ENCODE peak calls at places on chromosomes 16 and 17, in six cellular contexts. C is cardiac muscle cell, R is IMR-90, Y is pancreas, Q is HepG2, H is heart right ventricle. W is an unnamed sample.

GRCh38 chr16:2468725-2469398 is 2.2 kb upstream of the NTN3 start:
- DNase-seq in C (no peak), R (no peak), Y (no peak), Q (no peak), H (no peak), W (peak; percentile 65)

GRCh38 chr16:80500116-80500859 is 40.5 kb upstream of the DYNLRB2 start:
- DNase-seq in C (no peak), R (no peak), Y (no peak), Q (no peak), H (no peak), W (no peak)

GRCh38 chr16:66927012-66927436 is 1.7 kb upstream of the RRAD start:
- DNase-seq in C (no peak), R (peak; percentile 88), Y (no peak), Q (peak; percentile 68), H (peak; percentile 66), W (no peak)

GRCh38 chr16:19179890-19180490 is 11.9 kb downstream of the SYT17 start:
- DNase-seq in C (peak; percentile 54), R (peak; percentile 33), Y (no peak), Q (peak; percentile 62), H (peak; percentile 55), W (no peak)

GRCh38 chr17:68020451-68020779 is 15.1 kb upstream of the KPNA2 start:
- DNase-seq in C (no peak), R (no peak), Y (no peak), Q (peak; percentile 41), H (no peak), W (no peak)

GRCh38 chr16:86668136-86668535 is 89.8 kb downstream of the FOXL1 start:
- DNase-seq in C (peak; percentile 40), R (peak; percentile 77), Y (no peak), Q (no peak), H (peak; percentile 59), W (no peak)

GRCh38 chr17:42133461-42134041 is 10.9 kb downstream of the HSPB9 start:
- DNase-seq in C (peak; percentile 43), R (no peak), Y (peak; percentile 45), Q (no peak), H (no peak), W (no peak)

GRCh38 chr16:65745-66144 is 6.7 kb downstream of the RHBDF1 start:
- DNase-seq in C (peak; percentile 85), R (peak; percentile 59), Y (peak; percentile 76), Q (peak; percentile 56), H (peak; percentile 78), W (peak; percentile 85)

GRCh38 chr17:34366529-34367107 is 3.6 kb upstream of the CCL1 start:
- DNase-seq in C (no peak), R (no peak), Y (peak; percentile 12), Q (no peak), H (no peak), W (no peak)

GRCh38 chr16:1938316-1938715 is 4.7 kb downstream of the MSRB1 start:
- DNase-seq in C (no peak), R (no peak), Y (no peak), Q (no peak), H (no peak), W (peak; percentile 73)

GRCh38 chr17:57151798-57152197 is 66.8 kb downstream of the AKAP1 start:
- DNase-seq in C (no peak), R (no peak), Y (no peak), Q (no peak), H (no peak), W (no peak)
- H3K9me3 ChIP-seq in C (no peaks in the 10 kb centered on the region), R (no peaks in the 10 kb centered on the region), Y (no peaks in the 10 kb centered on the region), Q (no peaks in the 10 kb centered on the region), H (no peaks in the 10 kb centered on the region), W (no peaks in the 10 kb centered on the region)

GRCh38 chr16:88285514-88285822 is 97.3 kb upstream of the ZNF469 start:
- DNase-seq in C (no peak), R (no peak), Y (no peak), Q (no peak), H (no peak), W (no peak)

GRCh38 chr16:88284101-88284500 is 98.7 kb upstream of the ZNF469 start:
- DNase-seq in C (no peak), R (no peak), Y (no peak), Q (no peak), H (no peak), W (no peak)

GRCh38 chr16:88282221-88283041 is 100.3 kb upstream of the ZNF469 start:
- DNase-seq in C (no peak), R (peak; percentile 44), Y (no peak), Q (no peak), H (no peak), W (peak; percentile 6)

GRCh38 chr16:88284626-88285513 is 97.9 kb upstream of the ZNF469 start:
- DNase-seq in C (no peak), R (no peak), Y (no peak), Q (no peak), H (no peak), W (no peak)

DNA sequence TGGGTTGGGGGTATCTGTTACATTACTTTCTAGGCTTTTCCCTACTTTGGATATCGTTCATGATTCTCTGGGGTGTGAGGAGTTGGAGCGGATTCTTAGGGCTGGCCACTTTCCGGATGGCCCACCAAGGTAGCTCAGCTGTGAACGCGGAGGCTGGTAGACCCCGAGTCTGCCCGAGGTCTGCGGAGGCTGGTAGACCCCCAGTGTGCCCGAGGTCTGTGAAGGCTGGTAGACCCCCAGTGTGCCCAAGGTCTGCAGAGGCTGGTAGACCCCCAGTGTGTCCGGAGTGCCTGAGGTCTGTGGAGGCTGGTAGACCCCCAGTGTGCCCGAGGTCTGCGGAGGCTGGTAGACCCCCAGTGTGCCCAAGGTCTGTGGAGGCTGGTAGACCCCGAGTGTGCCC is 99.2 kb upstream of the ZNF469 start:
- DNase-seq in C (no peak), R (no peak), Y (no peak), Q (no peak), H (no peak), W (no peak)
- H3K9me3 ChIP-seq in C (no peaks in the 10 kb centered on the region), R (peaks cover 14% of the 10 kb centered on the region), Y (no peaks in the 10 kb centered on the region), Q (peaks cover 31% of the 10 kb centered on the region), H (no peaks in the 10 kb centered on the region), W (no peaks in the 10 kb centered on the region)

GRCh38 chr17:22467720-22468119 is 775.4 kb downstream of the KCNJ18 start:
- DNase-seq in C (no peak), R (no peak), Y (no peak), Q (no peak), H (no peak), W (no peak)
- H3K9me3 ChIP-seq in C (no peaks in the 10 kb centered on the region), R (peaks cover 26% of the 10 kb centered on the region), Y (no peaks in the 10 kb centered on the region), Q (no peaks in the 10 kb centered on the region), H (no peaks in the 10 kb centered on the region), W (no peaks in the 10 kb centered on the region)

DNA sequence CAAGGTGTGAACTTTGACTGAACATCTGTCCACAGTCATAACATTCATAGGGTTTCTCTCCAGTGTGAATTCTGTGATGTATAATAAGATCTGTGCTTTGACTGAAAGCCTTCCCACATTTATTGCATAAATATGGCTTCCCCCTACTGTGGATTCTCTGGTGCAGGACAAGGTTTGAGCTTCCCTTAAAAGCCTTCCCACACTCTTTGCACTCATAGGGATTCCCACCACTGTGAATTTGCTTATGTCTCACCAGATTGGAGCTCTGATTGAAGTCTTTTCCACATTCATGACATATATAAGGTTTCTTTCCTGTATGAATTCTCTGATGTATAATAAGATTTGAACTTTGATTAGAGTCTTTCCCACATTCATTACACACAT is 8.3 kb downstream of the ZNF594 start:
- DNase-seq in C (no peak), R (no peak), Y (no peak), Q (no peak), H (no peak), W (no peak)
- H3K9me3 ChIP-seq in C (peaks cover 13% of the 10 kb centered on the region), R (peaks cover 77% of the 10 kb centered on the region), Y (no peaks in the 10 kb centered on the region), Q (peaks cover 31% of the 10 kb centered on the region), H (peaks cover 32% of the 10 kb centered on the region), W (peaks cover 65% of the 10 kb centered on the region)

DNA sequence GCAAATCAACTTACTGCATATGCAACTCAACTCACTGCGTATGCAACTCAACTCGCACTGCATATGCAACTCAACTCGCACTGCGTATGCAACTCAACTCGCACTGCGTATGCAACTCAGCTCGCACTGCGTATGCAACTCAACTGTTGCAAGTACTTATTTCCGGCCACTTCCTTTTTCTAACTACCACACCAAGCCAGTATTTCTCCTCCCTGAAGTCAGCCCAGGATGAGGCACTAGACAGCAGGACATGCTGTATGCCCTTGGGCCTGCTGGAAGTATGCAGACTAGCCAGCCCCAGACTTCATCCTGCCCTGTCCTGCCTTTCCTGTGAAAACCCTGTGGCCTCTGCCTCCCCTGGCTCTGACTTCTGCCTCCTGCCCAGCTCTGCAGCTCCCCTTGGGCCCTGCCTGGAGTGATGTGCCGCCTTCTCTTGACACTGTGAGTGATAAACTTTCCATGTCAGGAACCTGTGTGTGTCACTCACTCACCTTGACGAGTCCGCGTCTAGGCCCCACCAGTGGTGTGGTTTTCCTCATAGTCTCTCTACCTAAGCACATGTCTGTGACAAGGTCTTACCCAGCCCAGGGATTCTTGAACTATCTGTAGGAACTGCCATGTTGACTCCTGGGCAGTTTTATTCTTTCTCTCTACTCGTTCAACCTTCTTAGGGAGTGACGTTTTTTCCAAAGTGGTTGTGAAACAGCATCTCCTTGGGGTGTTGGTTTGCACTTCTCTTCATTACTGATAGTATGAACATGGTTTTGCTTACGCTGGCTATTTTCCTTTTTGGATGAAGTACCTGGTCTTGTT is 16.4 kb downstream of the ZNF778 start:
- DNase-seq in C (no peak), R (no peak), Y (no peak), Q (no peak), H (no peak), W (no peak)
- H3K9me3 ChIP-seq in C (no peaks in the 10 kb centered on the region), R (peaks cover 22% of the 10 kb centered on the region), Y (no peaks in the 10 kb centered on the region), Q (no peaks in the 10 kb centered on the region), H (no peaks in the 10 kb centered on the region), W (no peaks in the 10 kb centered on the region)

GRCh38 chr17:31111183-31111582 is 16.4 kb downstream of the NF1 start:
- DNase-seq in C (no peak), R (no peak), Y (no peak), Q (no peak), H (no peak), W (no peak)
- H3K9me3 ChIP-seq in C (no peaks in the 10 kb centered on the region), R (no peaks in the 10 kb centered on the region), Y (no peaks in the 10 kb centered on the region), Q (no peaks in the 10 kb centered on the region), H (no peaks in the 10 kb centered on the region), W (no peaks in the 10 kb centered on the region)

GRCh38 chr17:60493847-60494321 is 32.2 kb downstream of the APPBP2 start:
- DNase-seq in C (no peak), R (peak; percentile 60), Y (no peak), Q (no peak), H (no peak), W (no peak)
- H3K9me3 ChIP-seq in C (no peaks in the 10 kb centered on the region), R (peaks cover 7% of the 10 kb centered on the region), Y (no peaks in the 10 kb centered on the region), Q (peaks cover 18% of the 10 kb centered on the region), H (no peaks in the 10 kb centered on the region), W (no peaks in the 10 kb centered on the region)

DNA sequence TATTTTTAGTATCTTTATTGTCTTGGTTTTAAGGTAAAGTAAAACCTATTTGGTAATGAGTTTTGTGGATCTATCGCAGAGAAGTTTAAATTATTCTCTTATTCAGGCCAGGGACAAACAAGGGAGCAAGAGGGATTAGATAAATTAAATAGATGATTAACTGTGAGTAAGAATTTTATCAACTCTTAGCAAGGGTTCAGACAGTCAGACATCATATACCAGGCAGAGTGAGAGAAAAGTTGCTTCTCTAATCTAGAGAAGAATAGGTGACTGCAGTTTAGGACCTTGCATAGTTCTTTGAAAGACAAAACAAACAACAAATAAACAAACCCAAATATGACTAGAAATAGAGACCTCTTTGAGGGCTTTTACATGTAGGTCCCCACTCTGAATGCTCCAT is 840.2 kb upstream of the GOT2 start:
- DNase-seq in C (no peak), R (no peak), Y (no peak), Q (no peak), H (no peak), W (no peak)
- H3K9me3 ChIP-seq in C (no peaks in the 10 kb centered on the region), R (no peaks in the 10 kb centered on the region), Y (no peaks in the 10 kb centered on the region), Q (peaks cover 24% of the 10 kb centered on the region), H (no peaks in the 10 kb centered on the region), W (no peaks in the 10 kb centered on the region)

W was measured in right lobe of liver.